ENCODE peak calls at places on chromosomes 11 and 22, in nine cellular contexts. A is AG09309, I is ACHN, H is heart left ventricle, S is BE2C, Z is ELR, C is globus pallidus, K is astrocyte of the hippocampus, L is adrenal gland. N is an unnamed sample.
A peak's percentile ranks its signal among the peaks of the same experiment; 100 is the strongest.

GRCh38 chr22:26681395-26681821 is 24.0 kb downstream of the MIAT start:
- DNase-seq in I (peak; percentile 56), C (no peak), L (no peak), K (peak; percentile 92), S (no peak), A (no peak), H (no peak), Z (peak; percentile 68), N (no peak)

GRCh38 chr11:13897606-13898276 is 64.8 kb upstream of the SPON1 start:
- DNase-seq in S (no peak), L (no peak), K (no peak), A (no peak), H (no peak), Z (no peak), I (no peak), C (no peak), N (no peak)

GRCh38 chr22:44182591-44183588 is 2.2 kb downstream of the PARVG start:
- DNase-seq in L (peak; percentile 33), A (no peak), C (peak; percentile 35), S (no peak), H (peak; percentile 60), Z (no peak), I (no peak), K (no peak), N (no peak)

GRCh38 chr11:60370811-60371297 is 7.5 kb upstream of the MS4A7 start:
- DNase-seq in K (no peak), H (no peak), Z (peak; percentile 19), I (no peak), S (no peak), L (no peak), C (no peak), A (no peak), N (no peak)

GRCh38 chr11:44445500-44446340 is 119.7 kb upstream of the CD82 start:
- DNase-seq in C (no peak), A (no peak), S (no peak), L (no peak), I (peak; percentile 1), Z (peak; percentile 1), H (no peak), K (peak; percentile 25), N (no peak)

GRCh38 chr22:27107005-27107404 is 449.6 kb downstream of the MIAT start:
- DNase-seq in H (no peak), C (no peak), S (no peak), A (no peak), K (no peak), Z (no peak), I (no peak), L (no peak), N (no peak)

GRCh38 chr11:121326230-121326629 is 33.7 kb downstream of the SC5D start:
- DNase-seq in S (no peak), I (no peak), C (no peak), H (no peak), L (no peak), A (no peak), K (no peak), Z (no peak), N (no peak)

GRCh38 chr11:60987577-60988277 is 16.2 kb downstream of the CD6 start:
- DNase-seq in A (no peak), K (no peak), C (no peak), Z (no peak), S (no peak), L (no peak), I (no peak), H (no peak), N (no peak)

GRCh38 chr11:134574947-134575346 is 162.9 kb upstream of the B3GAT1 start:
- DNase-seq in H (no peak), Z (no peak), C (no peak), S (no peak), I (no peak), K (no peak), A (no peak), L (no peak), N (no peak)

GRCh38 chr11:62491571-62492329 is 54.9 kb downstream of the AHNAK start:
- DNase-seq in H (no peak), C (no peak), A (no peak), I (no peak), Z (no peak), K (no peak), L (no peak), S (no peak), N (no peak)

GRCh38 chr11:6557063-6557462 is 46.4 kb downstream of the RRP8 start:
- DNase-seq in H (no peak), S (no peak), I (no peak), L (no peak), K (no peak), A (no peak), Z (no peak), C (no peak), N (no peak)

GRCh38 chr11:69814902-69815301 is 4.3 kb downstream of the FGF3 start:
- DNase-seq in A (no peak), Z (no peak), H (no peak), C (no peak), L (no peak), I (no peak), K (no peak), S (no peak), N (no peak)

GRCh38 chr11:15180212-15180814 is 65.6 kb downstream of the INSC start:
- DNase-seq in I (no peak), K (no peak), L (no peak), H (no peak), Z (peak; percentile 14), A (no peak), C (no peak), S (no peak), N (no peak)

GRCh38 chr11:125517116-125517804 is 21.2 kb upstream of the FEZ1 start:
- DNase-seq in S (no peak), K (peak; percentile 89), L (peak; percentile 20), H (peak; percentile 29), Z (peak; percentile 62), I (no peak), C (peak; percentile 50), A (peak; percentile 46), N (peak; percentile 86)

GRCh38 chr11:90556612-90557011 is 333.8 kb upstream of the CHORDC1 start:
- DNase-seq in C (no peak), L (no peak), I (no peak), Z (no peak), S (no peak), K (no peak), H (no peak), A (no peak), N (no peak)

GRCh38 chr11:116895053-116895757 is 57.8 kb upstream of the APOA1 start:
- DNase-seq in C (no peak), A (no peak), L (no peak), S (peak; percentile 20), H (peak; percentile 24), K (no peak), Z (no peak), I (no peak), N (no peak)

GRCh38 chr11:62266558-62266957 is 3.4 kb upstream of the SCGB2A2 start:
- DNase-seq in C (no peak), I (no peak), L (no peak), Z (peak; percentile 44), K (no peak), H (no peak), A (no peak), S (no peak), N (no peak)